ENCODE peak calls at places on chromosomes 1 and 21, in eight cellular contexts. I is kidney, U is mesendoderm, R is colonic mucosa, W is IMR-90, Y is GM23248, D is fibroblast of lung, K is trophoblast cell. H is an unnamed sample.

GRCh38 chr1:74620242-74620641 is 53.4 kb downstream of the ERICH3 start:
- DNase-seq in I (no peak), U (no peak), R (no peak), W (no peak), Y (no peak), D (no peak), K (no peak), H (no peak)

GRCh38 chr1:212958175-212958574 is 7.8 kb downstream of the VASH2 start:
- DNase-seq in I (no peak), U (peak; percentile 69), R (no peak), W (peak; percentile 78), Y (no peak), D (peak; percentile 22), K (no peak), H (no peak)

GRCh38 chr1:43835141-43836021 is 98.2 kb upstream of the ARTN start:
- DNase-seq in I (peak; percentile 88), U (no peak), R (no peak), W (peak; percentile 88), Y (peak; percentile 95), D (peak; percentile 89), K (no peak), H (peak; percentile 94)

GRCh38 chr1:41976671-41977070 is 57.9 kb upstream of the HIVEP3 start:
- DNase-seq in I (no peak), U (no peak), R (no peak), W (no peak), Y (no peak), D (no peak), K (no peak), H (no peak)

GRCh38 chr1:25675729-25676476 is 59.3 kb downstream of the MAN1C1 start:
- DNase-seq in I (no peak), U (no peak), R (no peak), W (no peak), Y (no peak), D (no peak), K (no peak), H (peak; percentile 3)

GRCh38 chr1:202811296-202812175 is 782 bp downstream of the PCAT6 start:
- DNase-seq in I (no peak), U (peak; percentile 53), R (peak; percentile 58), W (peak; percentile 13), Y (peak; percentile 54), D (peak; percentile 8), K (peak; percentile 31), H (peak; percentile 25)

GRCh38 chr1:87140831-87141540 is 187.7 kb upstream of the LMO4 start:
- DNase-seq in I (no peak), U (no peak), R (no peak), W (peak; percentile 27), Y (peak; percentile 47), D (no peak), K (peak; percentile 82), H (peak; percentile 76)

GRCh38 chr1:229507502-229507901 is 639 bp downstream of the NUP133 start:
- DNase-seq in I (no peak), U (no peak), R (no peak), W (no peak), Y (no peak), D (peak; percentile 5), K (no peak), H (no peak)

GRCh38 chr1:227891223-227891954 is 56.3 kb downstream of the WNT9A start:
- DNase-seq in I (peak; percentile 69), U (no peak), R (peak; percentile 17), W (no peak), Y (no peak), D (no peak), K (peak; percentile 39), H (no peak)

GRCh38 chr1:8858112-8858668 is 20.3 kb downstream of the ENO1 start:
- DNase-seq in I (no peak), U (peak; percentile 82), R (no peak), W (peak; percentile 88), Y (no peak), D (peak; percentile 87), K (no peak), H (peak; percentile 77)

GRCh38 chr21:44845418-44846200 is 27.7 kb upstream of the SUMO3 start:
- DNase-seq in I (peak; percentile 91), U (peak; percentile 87), R (peak; percentile 76), W (peak; percentile 24), Y (peak; percentile 80), D (peak; percentile 46), K (peak; percentile 37), H (no peak)

GRCh38 chr1:113178522-113178921 is 105.5 kb downstream of the LRIG2 start:
- DNase-seq in I (no peak), U (no peak), R (no peak), W (no peak), Y (no peak), D (no peak), K (no peak), H (no peak)

GRCh38 chr1:22908880-22909426 is 63.7 kb downstream of the LACTBL1 start:
- DNase-seq in I (no peak), U (no peak), R (no peak), W (no peak), Y (no peak), D (no peak), K (no peak), H (no peak)

GRCh38 chr1:20472860-20473711 is 12.9 kb downstream of the CAMK2N1 start:
- DNase-seq in I (peak; percentile 89), U (peak; percentile 87), R (peak; percentile 72), W (peak; percentile 49), Y (peak; percentile 74), D (peak; percentile 67), K (no peak), H (no peak)

GRCh38 chr1:40785446-40785845 is 1.9 kb downstream of the KCNQ4 start:
- DNase-seq in I (peak; percentile 49), U (no peak), R (no peak), W (no peak), Y (no peak), D (no peak), K (no peak), H (no peak)

GRCh38 chr1:199463521-199464127 is 563.9 kb upstream of the NR5A2 start:
- DNase-seq in I (no peak), U (peak; percentile 85), R (peak; percentile 24), W (peak; percentile 82), Y (peak; percentile 67), D (peak; percentile 74), K (peak; percentile 42), H (peak; percentile 45)

GRCh38 chr1:226108935-226109828 is 46.7 kb downstream of the H3-3A start:
- DNase-seq in I (peak; percentile 82), U (no peak), R (no peak), W (peak; percentile 36), Y (peak; percentile 85), D (peak; percentile 19), K (no peak), H (peak; percentile 32)

GRCh38 chr1:223079498-223079897 is 63.5 kb downstream of the TLR5 start:
- DNase-seq in I (no peak), U (no peak), R (no peak), W (no peak), Y (no peak), D (no peak), K (no peak), H (no peak)

GRCh38 chr1:70034403-70034802 is 171.0 kb downstream of the LRRC40 start:
- DNase-seq in I (no peak), U (peak; percentile 90), R (no peak), W (peak; percentile 77), Y (peak; percentile 68), D (peak; percentile 74), K (peak; percentile 6), H (peak; percentile 43)

GRCh38 chr21:44626262-44626661 is 631 bp upstream of the KRTAP10-9 start:
- DNase-seq in I (no peak), U (no peak), R (no peak), W (no peak), Y (no peak), D (no peak), K (no peak), H (no peak)

GRCh38 chr1:109625176-109625575 is 5.5 kb downstream of the AMPD2 start:
- DNase-seq in I (peak; percentile 72), U (no peak), R (no peak), W (no peak), Y (no peak), D (no peak), K (no peak), H (no peak)

GRCh38 chr1:109622103-109622892 is 2.7 kb downstream of the AMPD2 start:
- DNase-seq in I (no peak), U (no peak), R (no peak), W (no peak), Y (no peak), D (no peak), K (no peak), H (no peak)

GRCh38 chr1:109624215-109625010 is 4.8 kb downstream of the AMPD2 start:
- DNase-seq in I (peak; percentile 68), U (no peak), R (no peak), W (no peak), Y (no peak), D (no peak), K (no peak), H (no peak)

GRCh38 chr1:109622895-109623294 is 3.3 kb downstream of the AMPD2 start:
- DNase-seq in I (no peak), U (no peak), R (no peak), W (no peak), Y (no peak), D (no peak), K (no peak), H (no peak)

DNA sequence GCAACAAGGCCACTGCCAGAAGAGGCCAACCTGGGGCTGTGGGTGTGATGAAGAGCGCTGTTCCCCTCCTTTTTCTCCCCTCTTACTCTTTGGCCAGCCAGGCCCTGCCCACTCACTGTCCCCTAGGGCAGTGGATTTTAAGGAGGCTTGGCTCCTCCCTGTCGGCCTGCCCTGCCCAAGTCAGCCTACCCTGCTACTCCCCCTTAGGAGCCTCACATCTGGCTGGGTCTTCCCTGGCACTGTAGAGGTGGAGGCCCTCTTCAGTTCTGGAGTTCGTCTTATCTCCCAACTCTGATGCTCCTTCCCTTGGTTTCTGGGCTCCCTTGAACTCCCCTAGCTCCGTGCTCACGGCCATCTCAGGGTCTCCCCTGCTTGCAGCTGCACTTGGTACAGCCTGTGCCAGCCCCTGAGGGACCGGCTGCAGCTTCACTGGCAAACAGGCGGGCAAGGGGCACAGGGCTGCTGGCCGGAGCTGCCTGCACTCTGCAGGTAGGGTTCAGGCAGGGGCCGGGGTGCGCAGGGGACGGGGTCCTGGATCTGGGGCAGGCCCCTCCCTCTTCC is 4.0 kb downstream of the AMPD2 start:
- DNase-seq in I (peak; percentile 69), U (no peak), R (no peak), W (no peak), Y (peak; percentile 40), D (no peak), K (no peak), H (no peak)
- H3K9ac ChIP-seq in I (no peak overlapping the region), U (no peak overlapping the region), R (no peak overlapping the region), W (peak overlapping the region; percentile 7), Y (peak overlapping the region; percentile 51), D (no peak overlapping the region), K (no peak overlapping the region), H (no peak overlapping the region)

GRCh38 chr1:173328961-173329360 is 121.8 kb upstream of the TNFSF4 start:
- DNase-seq in I (no peak), U (no peak), R (no peak), W (no peak), Y (no peak), D (no peak), K (no peak), H (no peak)
- H3K9ac ChIP-seq in I (no peak overlapping the region), U (no peak overlapping the region), R (no peak overlapping the region), W (no peak overlapping the region), Y (no peak overlapping the region), D (no peak overlapping the region), K (no peak overlapping the region), H (no peak overlapping the region)

GRCh38 chr1:153609585-153609907 is 3.4 kb downstream of the S100A16 start:
- DNase-seq in I (no peak), U (no peak), R (no peak), W (no peak), Y (no peak), D (no peak), K (no peak), H (no peak)
- H3K9ac ChIP-seq in I (peak overlapping the region; percentile 86), U (no peak overlapping the region), R (no peak overlapping the region), W (no peak overlapping the region), Y (peak overlapping the region; percentile 71), D (no peak overlapping the region), K (no peak overlapping the region), H (peak overlapping the region; percentile 65)

GRCh38 chr1:36084502-36085115 is 715 bp downstream of the TEKT2 start:
- DNase-seq in I (no peak), U (peak; percentile 51), R (no peak), W (no peak), Y (peak; percentile 14), D (no peak), K (no peak), H (no peak)
- H3K9ac ChIP-seq in I (peak overlapping the region; percentile 73), U (peak overlapping the region; percentile 45), R (no peak overlapping the region), W (no peak overlapping the region), Y (peak overlapping the region; percentile 70), D (no peak overlapping the region), K (no peak overlapping the region), H (no peak overlapping the region)